ENCODE peak calls at places on chromosomes 6 and 20, in eight cellular contexts. R, I, T, C, S, N, B and M are unnamed samples.

GRCh38 chr6:170051229-170052172 is 239.4 kb downstream of the DLL1 start:
- DNase-seq in R (peak; percentile 52), I (peak; percentile 44), T (no peak), C (no peak), S (no peak), N (no peak), B (no peak), M (no peak)

GRCh38 chr6:42029881-42030280 is 20.4 kb upstream of the TAF8 start:
- DNase-seq in R (no peak), I (no peak), T (no peak), C (no peak), S (no peak), N (no peak), B (no peak), M (no peak)

GRCh38 chr20:32823078-32823477 is 3.3 kb downstream of the MAPRE1 start:
- DNase-seq in R (no peak), I (no peak), T (no peak), C (peak; percentile 30), S (peak; percentile 83), N (no peak), B (peak; percentile 75), M (peak; percentile 56)

GRCh38 chr20:14284443-14284842 is 53.0 kb downstream of the FLRT3 start:
- DNase-seq in R (no peak), I (no peak), T (no peak), C (no peak), S (no peak), N (no peak), B (no peak), M (no peak)

GRCh38 chr6:139887275-139887674 is 512.8 kb upstream of the CITED2 start:
- DNase-seq in R (no peak), I (no peak), T (no peak), C (no peak), S (no peak), N (no peak), B (no peak), M (no peak)

GRCh38 chr20:58619847-58620431 is 31.1 kb upstream of the STX16 start:
- DNase-seq in R (no peak), I (no peak), T (no peak), C (no peak), S (no peak), N (no peak), B (no peak), M (peak; percentile 59)

GRCh38 chr6:28871335-28872156 is 52.2 kb downstream of the TRIM27 start:
- DNase-seq in R (no peak), I (no peak), T (no peak), C (no peak), S (no peak), N (no peak), B (no peak), M (no peak)

GRCh38 chr6:85124472-85125428 is 325.1 kb upstream of the NT5E start:
- DNase-seq in R (no peak), I (no peak), T (no peak), C (peak; percentile 85), S (no peak), N (no peak), B (no peak), M (no peak)

GRCh38 chr6:25250878-25251277 is 28.3 kb upstream of the CARMIL1 start:
- DNase-seq in R (no peak), I (no peak), T (no peak), C (no peak), S (peak; percentile 67), N (no peak), B (no peak), M (peak; percentile 70)

GRCh38 chr20:25470045-25470444 is 62.6 kb downstream of the GINS1 start:
- DNase-seq in R (no peak), I (no peak), T (no peak), C (no peak), S (peak; percentile 30), N (peak; percentile 8), B (peak; percentile 45), M (peak; percentile 31)

GRCh38 chr20:54668271-54669053 is 193.1 kb downstream of the DOK5 start:
- DNase-seq in R (no peak), I (peak; percentile 63), T (no peak), C (peak; percentile 10), S (peak; percentile 1), N (no peak), B (peak; percentile 62), M (no peak)

GRCh38 chr6:41733707-41734665 is 1.4 kb downstream of the TFEB start:
- DNase-seq in R (peak; percentile 69), I (peak; percentile 84), T (peak; percentile 95), C (peak; percentile 75), S (peak; percentile 67), N (no peak), B (peak; percentile 93), M (no peak)

GRCh38 chr20:35005463-35005961 is 49.8 kb downstream of the MYH7B start:
- DNase-seq in R (no peak), I (peak; percentile 34), T (peak; percentile 46), C (no peak), S (no peak), N (no peak), B (no peak), M (no peak)

GRCh38 chr6:132712366-132712765 is 1.5 kb downstream of the VNN1 start:
- DNase-seq in R (no peak), I (no peak), T (no peak), C (no peak), S (peak; percentile 41), N (peak; percentile 60), B (no peak), M (peak; percentile 89)

GRCh38 chr6:1202201-1202600 is 109.7 kb upstream of the FOXQ1 start:
- DNase-seq in R (no peak), I (no peak), T (no peak), C (no peak), S (no peak), N (no peak), B (no peak), M (no peak)

GRCh38 chr20:5784735-5785134 is 34.5 kb downstream of the SHLD1 start:
- DNase-seq in R (no peak), I (no peak), T (no peak), C (no peak), S (no peak), N (no peak), B (peak; percentile 59), M (no peak)

GRCh38 chr20:2507875-2508630 is 662 bp downstream of the ZNF343 start:
- DNase-seq in R (no peak), I (peak; percentile 64), T (no peak), C (no peak), S (no peak), N (no peak), B (peak; percentile 16), M (peak; percentile 7)

GRCh38 chr20:63305393-63305792 is 12.4 kb downstream of the COL20A1 start:
- DNase-seq in R (no peak), I (no peak), T (peak; percentile 57), C (no peak), S (no peak), N (no peak), B (no peak), M (no peak)
- H3K36me3 ChIP-seq in R (no peaks in the 10 kb centered on the region), I (no peaks in the 10 kb centered on the region), T (no peaks in the 10 kb centered on the region), C (no peaks in the 10 kb centered on the region), S (no peaks in the 10 kb centered on the region), N (no peaks in the 10 kb centered on the region), B (no peaks in the 10 kb centered on the region), M (no peaks in the 10 kb centered on the region)

GRCh38 chr6:158110986-158111385 is 57.1 kb downstream of the SERAC1 start:
- DNase-seq in R (no peak), I (no peak), T (no peak), C (no peak), S (no peak), N (no peak), B (no peak), M (no peak)

GRCh38 chr6:158104696-158105095 is 63.4 kb downstream of the SERAC1 start:
- DNase-seq in R (no peak), I (no peak), T (no peak), C (no peak), S (no peak), N (no peak), B (no peak), M (no peak)

GRCh38 chr6:158111987-158112386 is 56.1 kb downstream of the SERAC1 start:
- DNase-seq in R (no peak), I (no peak), T (no peak), C (no peak), S (no peak), N (no peak), B (no peak), M (no peak)

GRCh38 chr6:158115102-158115501 is 53.0 kb downstream of the SERAC1 start:
- DNase-seq in R (no peak), I (no peak), T (no peak), C (no peak), S (no peak), N (no peak), B (no peak), M (no peak)

DNA sequence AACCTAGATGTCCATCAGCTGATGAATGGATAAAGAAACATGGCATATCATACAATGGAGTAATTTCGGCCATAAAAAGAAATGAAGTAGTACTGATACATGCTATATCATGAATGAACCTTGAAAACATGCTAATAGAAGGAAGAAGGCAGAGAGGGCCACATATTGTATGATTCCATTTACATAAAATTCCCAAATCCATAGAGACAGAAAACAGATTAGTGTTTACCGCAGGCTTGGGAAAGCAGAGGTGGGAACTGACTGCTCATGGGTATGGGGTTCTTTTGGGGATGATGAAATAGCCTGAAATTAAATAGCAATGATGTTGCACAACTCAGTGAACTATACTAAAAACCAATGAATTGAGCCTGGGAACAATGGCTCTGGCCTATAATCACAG is 58.3 kb downstream of the SERAC1 start:
- DNase-seq in R (no peak), I (no peak), T (no peak), C (no peak), S (no peak), N (no peak), B (no peak), M (no peak)
- H3K36me3 ChIP-seq in R (peaks cover 6% of the 10 kb centered on the region), I (peaks cover 9% of the 10 kb centered on the region), T (no peaks in the 10 kb centered on the region), C (peaks cover 20% of the 10 kb centered on the region), S (no peaks in the 10 kb centered on the region), N (peaks cover 3% of the 10 kb centered on the region), B (no peaks in the 10 kb centered on the region), M (no peaks in the 10 kb centered on the region)

GRCh38 chr6:33192671-33193602 is 670 bp upstream of the COL11A2 start:
- DNase-seq in R (no peak), I (peak; percentile 76), T (peak; percentile 79), C (no peak), S (peak; percentile 23), N (no peak), B (peak; percentile 56), M (no peak)

GRCh38 chr6:33193619-33194018 is 1.4 kb upstream of the COL11A2 start:
- DNase-seq in R (no peak), I (peak; percentile 43), T (peak; percentile 41), C (no peak), S (no peak), N (no peak), B (no peak), M (no peak)

GRCh38 chr6:33192105-33192646 is at the start of gene COL11A2:
- DNase-seq in R (no peak), I (no peak), T (peak; percentile 74), C (no peak), S (no peak), N (no peak), B (no peak), M (no peak)

GRCh38 chr6:33195304-33196022 is 3.2 kb upstream of the COL11A2 start:
- DNase-seq in R (no peak), I (no peak), T (no peak), C (no peak), S (no peak), N (no peak), B (no peak), M (no peak)

GRCh38 chr6:33194431-33194979 is 2.2 kb upstream of the COL11A2 start:
- DNase-seq in R (no peak), I (no peak), T (no peak), C (no peak), S (no peak), N (no peak), B (no peak), M (no peak)
- H3K36me3 ChIP-seq in R (peaks cover 29% of the 10 kb centered on the region), I (peaks cover 25% of the 10 kb centered on the region), T (no peaks in the 10 kb centered on the region), C (peaks cover 38% of the 10 kb centered on the region), S (peaks cover 13% of the 10 kb centered on the region), N (peaks cover 8% of the 10 kb centered on the region), B (no peaks in the 10 kb centered on the region), M (peaks cover 12% of the 10 kb centered on the region)

GRCh38 chr20:23105193-23105592 is 19.1 kb upstream of the CD93 start:
- DNase-seq in R (no peak), I (no peak), T (no peak), C (no peak), S (no peak), N (no peak), B (no peak), M (no peak)
- H3K36me3 ChIP-seq in R (no peaks in the 10 kb centered on the region), I (no peaks in the 10 kb centered on the region), T (no peaks in the 10 kb centered on the region), C (no peaks in the 10 kb centered on the region), S (no peaks in the 10 kb centered on the region), N (no peaks in the 10 kb centered on the region), B (no peaks in the 10 kb centered on the region), M (no peaks in the 10 kb centered on the region)